ENCODE peak calls at places on chromosomes 16 and 17, in four cellular contexts. Q, N, G and F are unnamed samples.

GRCh38 chr16:83900611-83901010 is 1.7 kb downstream of the MLYCD start:
- DNase-seq in N (no peak), Q (no peak), G (no peak), F (no peak)

GRCh38 chr16:66324785-66325184 is 41.7 kb upstream of the CDH5 start:
- DNase-seq in G (no peak), Q (peak), N (peak), F (peak)

GRCh38 chr17:43396491-43397060 is 2.2 kb upstream of the ARL4D start:
- DNase-seq in G (no peak), Q (no peak), N (no peak), F (no peak)

GRCh38 chr17:57275365-57275764 is 19.0 kb downstream of the MSI2 start:
- DNase-seq in G (no peak), Q (no peak), N (no peak), F (no peak)

GRCh38 chr17:33964344-33964979 is 290.6 kb upstream of the CCL2 start:
- DNase-seq in N (peak), G (peak), Q (peak), F (peak)

GRCh38 chr16:1024126-1024525 is 42.6 kb downstream of the SOX8 start:
- DNase-seq in Q (no peak), G (no peak), N (no peak), F (no peak)

GRCh38 chr16:65546353-65546791 is 424.5 kb upstream of the CDH11 start:
- DNase-seq in N (no peak), G (no peak), Q (no peak), F (no peak)

GRCh38 chr17:12485361-12485911 is 180.3 kb upstream of the MYOCD start:
- DNase-seq in Q (no peak), G (no peak), N (no peak), F (peak)

GRCh38 chr16:20938426-20938825 is 37.9 kb downstream of the LYRM1 start:
- DNase-seq in Q (no peak), G (no peak), N (no peak), F (no peak)

GRCh38 chr17:76880268-76880667 is 12.1 kb downstream of the MGAT5B start:
- DNase-seq in Q (no peak), G (no peak), N (no peak), F (no peak)

GRCh38 chr17:19958023-19958422 is 19.6 kb downstream of the AKAP10 start:
- DNase-seq in Q (peak), N (no peak), G (no peak), F (peak)

GRCh38 chr17:1464186-1464585 is 8.2 kb upstream of the CRK start:
- DNase-seq in N (no peak), Q (no peak), G (no peak), F (no peak)

GRCh38 chr17:3026125-3026855 is 37.1 kb downstream of the OR1D5 start:
- DNase-seq in Q (no peak), N (no peak), G (no peak), F (no peak)

GRCh38 chr17:81419333-81419885 is 24.2 kb downstream of the BAHCC1 start:
- DNase-seq in G (no peak), N (peak), Q (no peak), F (no peak)
- TF ChIP-seq POLR2AphosphoS5 in G (no peak), N (no peak), Q (no peak), F (no peak)

GRCh38 chr17:28623696-28624095 is 9.7 kb upstream of the RSKR start:
- DNase-seq in G (no peak), N (no peak), Q (no peak), F (no peak)

GRCh38 chr17:28616281-28616680 is 2.3 kb upstream of the RSKR start:
- DNase-seq in N (no peak), G (no peak), Q (no peak), F (no peak)

GRCh38 chr17:28622186-28622585 is 8.2 kb upstream of the RSKR start:
- DNase-seq in Q (no peak), N (no peak), G (no peak), F (no peak)

GRCh38 chr17:28618464-28618863 is 4.5 kb upstream of the RSKR start:
- DNase-seq in Q (no peak), N (no peak), G (no peak), F (no peak)

GRCh38 chr17:28620010-28620409 is 6.0 kb upstream of the RSKR start:
- DNase-seq in G (no peak), N (no peak), Q (no peak), F (no peak)
- TF ChIP-seq REST in G (no peak), N (no peak), Q (no peak), F (no peak)

GRCh38 chr17:39209317-39210092 is 9.4 kb downstream of the RPL19 start:
- DNase-seq in Q (no peak), N (peak), G (no peak), F (peak)

GRCh38 chr17:39213852-39214251 is 11.9 kb downstream of the STAC2 start:
- DNase-seq in G (no peak), N (no peak), Q (no peak), F (no peak)

GRCh38 chr17:39210093-39210434 is 10.0 kb downstream of the RPL19 start:
- DNase-seq in N (no peak), G (no peak), Q (no peak), F (no peak)

GRCh38 chr17:39212200-39212810 is 12.2 kb downstream of the RPL19 start:
- DNase-seq in G (no peak), Q (no peak), N (no peak), F (no peak)

GRCh38 chr17:39212841-39213480 is 12.8 kb downstream of the STAC2 start:
- DNase-seq in G (no peak), Q (no peak), N (no peak), F (no peak)
- TF ChIP-seq CREB1 in G (no peak), Q (no peak), N (no peak), F (no peak)

GRCh38 chr16:11094075-11094593 is 149.8 kb downstream of the CLEC16A start:
- DNase-seq in N (peak), Q (no peak), G (peak), F (no peak)
- TF ChIP-seq POLR2AphosphoS5 in N (peak), Q (no peak), G (no peak), F (no peak)

DNA sequence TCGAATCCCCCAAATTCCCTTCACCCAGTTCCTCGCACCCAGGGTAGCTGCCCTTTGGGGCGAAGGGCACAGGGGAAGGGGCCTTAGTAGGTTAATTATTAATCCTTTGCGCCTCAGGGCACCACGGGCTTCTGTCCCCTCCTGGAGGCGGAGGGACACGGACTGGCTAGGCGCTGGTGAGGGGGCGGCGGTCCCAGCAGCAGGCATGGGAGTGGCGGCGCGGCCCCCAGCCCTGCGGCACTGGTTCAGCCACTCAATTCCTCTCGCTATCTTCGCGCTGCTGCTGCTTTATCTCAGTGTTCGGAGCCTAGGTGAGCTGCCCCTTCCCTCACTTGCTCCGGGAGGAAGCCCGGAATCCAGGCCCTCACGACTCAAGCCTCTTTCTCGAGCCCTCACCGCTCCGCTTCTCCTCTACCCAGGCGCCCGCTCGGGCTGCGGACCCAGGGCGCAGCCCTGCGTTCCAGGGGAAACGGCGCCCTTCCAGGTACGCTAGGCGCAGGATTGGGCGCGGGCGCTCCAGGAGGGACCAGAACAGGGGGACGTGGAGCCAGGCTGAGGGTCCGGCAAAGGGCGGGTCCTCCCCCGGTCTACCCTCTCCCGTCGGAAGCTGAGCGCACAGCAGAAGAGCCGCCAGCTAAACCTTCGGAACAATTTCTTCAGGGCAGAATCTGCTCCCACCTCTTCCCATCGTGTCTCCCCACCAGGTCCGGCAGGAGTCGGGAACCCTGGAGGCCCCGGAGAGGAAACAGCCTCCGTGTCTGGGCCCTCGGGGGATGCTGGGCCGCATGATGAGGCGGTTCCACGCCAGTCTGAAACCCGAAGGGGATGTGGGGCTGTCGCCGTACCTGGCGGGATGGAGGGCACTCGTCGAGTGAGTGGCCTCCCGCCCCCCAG is at the start of gene GLTPD2:
- DNase-seq in G (no peak), N (no peak), Q (peak), F (peak)
- TF ChIP-seq REST in G (no peak), N (no peak), Q (no peak), F (no peak)

GRCh38 chr16:89135166-89135565 is 36.4 kb upstream of the CDH15 start:
- DNase-seq in N (no peak), G (no peak), Q (no peak), F (no peak)
- TF ChIP-seq CREB1 in N (no peak), G (no peak), Q (no peak), F (no peak)

GRCh38 chr17:42275527-42276358 is 448 bp downstream of the STAT5B start:
- DNase-seq in G (no peak), N (peak), Q (no peak), F (peak)
- TF ChIP-seq POLR2AphosphoS5 in G (no peak), N (peak), Q (no peak), F (no peak)

GRCh38 chr17:66301864-66302741 is at the start of gene PRKCA:
- DNase-seq in N (peak), Q (peak), G (no peak), F (peak)
- TF ChIP-seq REST in N (no peak), Q (no peak), G (no peak), F (no peak)

DNA sequence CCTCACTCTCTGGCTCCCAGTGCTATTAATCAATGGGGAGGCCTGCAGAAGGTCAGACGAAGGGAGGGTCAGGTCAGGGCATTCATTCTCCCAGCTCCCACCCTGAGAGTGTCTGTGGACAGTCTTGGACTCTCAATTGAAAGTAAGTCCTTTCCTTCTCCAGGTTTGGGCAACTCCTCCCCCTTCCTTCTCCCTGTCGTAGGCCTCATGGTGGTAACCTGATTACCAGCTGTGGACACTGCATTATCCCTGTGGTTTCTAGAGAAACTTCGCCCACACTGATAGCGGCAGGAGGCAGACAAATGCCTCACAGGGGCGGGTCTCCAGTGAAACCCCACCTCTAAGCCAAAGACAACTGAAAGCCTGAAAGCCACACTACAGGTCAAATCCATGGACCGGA is 57.7 kb upstream of the SLC25A19 start:
- DNase-seq in Q (no peak), N (peak), G (no peak), F (peak)
- TF ChIP-seq CREB1 in Q (no peak), N (no peak), G (no peak), F (no peak)

GRCh38 chr16:85165781-85166180 is 53.5 kb upstream of the CIBAR2 start:
- DNase-seq in Q (no peak), N (no peak), G (no peak), F (no peak)
- TF ChIP-seq POLR2AphosphoS5 in Q (no peak), N (no peak), G (no peak), F (no peak)